ENCODE peak calls at places on chromosomes 13 and 19, in four cellular contexts. C is astrocyte, O is psoas muscle, J is HT-29. T is an unnamed sample.

GRCh38 chr13:36712785-36713184 is 39.0 kb downstream of the SERTM1 start:
- DNase-seq in J (no peak), C (peak; percentile 86), O (no peak), T (no peak)

GRCh38 chr19:18794692-18795091 is 3.6 kb upstream of the COMP start:
- DNase-seq in J (no peak), O (no peak), C (no peak), T (no peak)

GRCh38 chr19:14107581-14108461 is 9.7 kb downstream of the PRKACA start:
- DNase-seq in J (no peak), C (peak; percentile 46), O (peak; percentile 68), T (no peak)

GRCh38 chr19:48683349-48683748 is 10.5 kb upstream of the NTN5 start:
- DNase-seq in J (no peak), O (peak; percentile 44), C (peak; percentile 52), T (no peak)

GRCh38 chr13:78827471-78827870 is 168.5 kb upstream of the OBI1 start:
- DNase-seq in C (no peak), J (no peak), O (no peak), T (no peak)

GRCh38 chr19:30621326-30621920 is 249.2 kb downstream of the ZNF536 start:
- DNase-seq in C (no peak), O (no peak), J (no peak), T (no peak)

GRCh38 chr19:46076951-46077814 is 36.4 kb upstream of the IGFL4 start:
- DNase-seq in C (peak; percentile 62), J (peak; percentile 99), O (no peak), T (peak; percentile 73)

GRCh38 chr13:113448885-113449692 is 4.2 kb downstream of the ADPRHL1 start:
- DNase-seq in J (peak; percentile 97), C (no peak), O (peak; percentile 67), T (peak; percentile 61)

GRCh38 chr19:4443188-4443587 is 14.4 kb downstream of the UBXN6 start:
- DNase-seq in C (no peak), O (no peak), J (no peak), T (no peak)

GRCh38 chr13:34748078-34748477 is 194.0 kb upstream of the NBEA start:
- DNase-seq in J (peak; percentile 88), O (no peak), C (peak; percentile 92), T (no peak)

GRCh38 chr13:43261018-43261417 is 237.6 kb downstream of the DNAJC15 start:
- DNase-seq in O (no peak), C (peak; percentile 82), J (no peak), T (no peak)

GRCh38 chr19:42028304-42029216 is 34.5 kb upstream of the ATP1A3 start:
- DNase-seq in O (no peak), C (no peak), J (peak; percentile 39), T (no peak)

GRCh38 chr19:1302534-1303239 is 17.0 kb downstream of the EFNA2 start:
- DNase-seq in O (no peak), J (no peak), C (no peak), T (no peak)

GRCh38 chr13:73056054-73056962 is 2.5 kb upstream of the KLF5 start:
- DNase-seq in C (peak; percentile 97), J (peak; percentile 91), O (no peak), T (no peak)

GRCh38 chr19:10454267-10454666 is 33.9 kb downstream of the PDE4A start:
- DNase-seq in C (no peak), J (no peak), O (no peak), T (no peak)

GRCh38 chr19:51566489-51567100 is 4.5 kb upstream of the ZNF175 start:
- DNase-seq in O (no peak), J (no peak), C (no peak), T (no peak)

GRCh38 chr13:44276061-44276460 is 97.6 kb upstream of the SERP2 start:
- DNase-seq in J (no peak), O (no peak), C (no peak), T (no peak)

GRCh38 chr13:102597029-102598015 is 536 bp downstream of the TPP2 start:
- DNase-seq in O (peak; percentile 40), C (peak; percentile 45), J (peak; percentile 45), T (peak; percentile 68)

GRCh38 chr19:32359581-32359980 is 14.2 kb downstream of the ZNF507 start:
- DNase-seq in C (no peak), J (no peak), O (no peak), T (no peak)

GRCh38 chr13:61247149-61247936 is 168.3 kb downstream of the PCDH20 start:
- DNase-seq in C (no peak), O (no peak), J (no peak), T (no peak)

GRCh38 chr13:69820180-69820579 is 287.4 kb upstream of the ATXN8OS start:
- DNase-seq in J (no peak), O (no peak), C (no peak), T (no peak)

GRCh38 chr13:106083620-106084350 is 451.7 kb downstream of the EFNB2 start:
- DNase-seq in C (peak; percentile 31), O (no peak), J (peak; percentile 85), T (no peak)

GRCh38 chr19:54164369-54165068 is 5.0 kb upstream of the LENG1 start:
- DNase-seq in J (peak; percentile 95), O (no peak), C (peak; percentile 25), T (peak; percentile 85)

GRCh38 chr13:20294497-20294896 is 62.4 kb upstream of the GJB6 start:
- DNase-seq in C (no peak), O (no peak), J (peak; percentile 41), T (no peak)

GRCh38 chr13:46739447-46740125 is 57.4 kb downstream of the ESD start:
- DNase-seq in C (no peak), J (no peak), O (no peak), T (no peak)

GRCh38 chr19:4694211-4694987 is 24.3 kb upstream of the MYDGF start:
- DNase-seq in O (peak; percentile 89), C (peak; percentile 97), J (peak; percentile 72), T (peak; percentile 88)

GRCh38 chr19:10861118-10861651 is 10.2 kb upstream of the CARM1 start:
- DNase-seq in O (no peak), C (no peak), J (no peak), T (no peak)

GRCh38 chr19:1241417-1242095 is at the start of gene ATP5F1D:
- DNase-seq in C (peak; percentile 88), O (peak; percentile 94), J (peak; percentile 87), T (peak; percentile 98)

GRCh38 chr19:5314012-5314906 is 26.4 kb downstream of the PTPRS start:
- DNase-seq in C (no peak), O (no peak), J (no peak), T (no peak)

GRCh38 chr19:48965806-48966540 is 864 bp downstream of the FTL start:
- DNase-seq in C (peak; percentile 69), O (peak; percentile 89), J (peak; percentile 98), T (peak; percentile 94)

GRCh38 chr13:72536668-72537399 is 190.6 kb downstream of the MZT1 start:
- DNase-seq in O (no peak), C (peak; percentile 40), J (no peak), T (no peak)